ENCODE peak calls at places on chromosomes 5 and 9, in ten cellular contexts. W is mucosa of descending colon; G is right lobe of liver; J is natural killer cell treated with Interleukin-12 subunit alpha and Interleukin-12 subunit beta and Interleukin-15 and Interleukin-18, amount 100 ng/mL, for 72 hours; D is upper lobe of right lung; X is psoas muscle; E is activated naive CD4-positive, alpha-beta T cell treated with anti-CD3 and anti-CD28 coated beads, Interleukin-2, amount 50 U/mL, for 72 hours; N is aorta; A is left ventricle myocardium superior; T is gastroesophageal sphincter. U is an unnamed sample.

GRCh38 chr9:136052433-136052880 is 42.6 kb downstream of the NACC2 start:
- ATAC-seq in W (peak; percentile 48), G (no peak), J (no peak), D (peak; percentile 48), X (peak; percentile 65), E (no peak), N (peak; percentile 47), A (peak; percentile 60), T (peak; percentile 49), U (no peak)

GRCh38 chr5:15008476-15008875 is 136.9 kb upstream of the ANKH start:
- ATAC-seq in W (peak; percentile 94), G (peak; percentile 96), J (no peak), D (peak; percentile 97), X (peak; percentile 92), E (no peak), N (peak; percentile 97), A (peak; percentile 96), T (peak; percentile 95), U (no peak)

GRCh38 chr5:168736201-168736940 is 157.2 kb upstream of the PANK3 start:
- ATAC-seq in W (no peak), G (no peak), J (peak; percentile 6), D (peak; percentile 51), X (no peak), E (no peak), N (no peak), A (peak; percentile 58), T (no peak), U (peak; percentile 18)

GRCh38 chr5:109594217-109594616 is 95.5 kb upstream of the MAN2A1 start:
- ATAC-seq in W (no peak), G (no peak), J (no peak), D (no peak), X (no peak), E (no peak), N (no peak), A (no peak), T (no peak), U (no peak)

GRCh38 chr5:66637994-66638393 is 41.8 kb downstream of the MAST4 start:
- ATAC-seq in W (no peak), G (no peak), J (no peak), D (no peak), X (no peak), E (no peak), N (no peak), A (peak; percentile 25), T (no peak), U (no peak)

GRCh38 chr5:107869459-107870115 is 198.8 kb upstream of the EFNA5 start:
- ATAC-seq in W (peak; percentile 97), G (no peak), J (no peak), D (no peak), X (no peak), E (no peak), N (no peak), A (no peak), T (no peak), U (no peak)

GRCh38 chr9:121704281-121704680 is 52.8 kb downstream of the DAB2IP start:
- ATAC-seq in W (no peak), G (no peak), J (no peak), D (no peak), X (no peak), E (no peak), N (no peak), A (no peak), T (no peak), U (no peak)

GRCh38 chr5:78912085-78912771 is 72.9 kb downstream of the ARSB start:
- ATAC-seq in W (no peak), G (no peak), J (no peak), D (no peak), X (no peak), E (no peak), N (no peak), A (peak; percentile 38), T (no peak), U (no peak)

GRCh38 chr5:179410291-179411160 is 65.3 kb upstream of the ADAMTS2 start:
- ATAC-seq in W (no peak), G (no peak), J (no peak), D (no peak), X (no peak), E (no peak), N (peak; percentile 36), A (no peak), T (peak; percentile 16), U (no peak)

GRCh38 chr9:104326912-104327311 is 177.2 kb upstream of the OR13F1 start:
- ATAC-seq in W (no peak), G (no peak), J (no peak), D (no peak), X (no peak), E (no peak), N (no peak), A (no peak), T (no peak), U (no peak)

GRCh38 chr9:98986866-98987653 is 43.4 kb downstream of the COL15A1 start:
- ATAC-seq in W (no peak), G (no peak), J (no peak), D (no peak), X (no peak), E (no peak), N (peak; percentile 60), A (peak; percentile 3), T (peak; percentile 18), U (no peak)

U was measured in stimulated activated memory B cell treated with anti-CD40 and anti-IgM and Interleukin-4, amounts not matched to agents 10 μg/mL and 1 μg/mL and 100 μg/mL, for 72 hours.